ENCODE peak calls at places on chromosome 19, in four cellular contexts. C, N, Z and K are unnamed samples.

GRCh38 chr19:4602173-4602788 is 37.0 kb upstream of the TNFAIP8L1 start:
- DNase-seq in C (no peak), N (no peak), Z (no peak), K (no peak)

GRCh38 chr19:46932346-46932745 is 71.5 kb downstream of the ARHGAP35 start:
- DNase-seq in C (no peak), N (no peak), Z (no peak), K (no peak)

GRCh38 chr19:45421953-45422498 is 1.7 kb downstream of the ERCC1 start:
- DNase-seq in C (no peak), N (no peak), Z (no peak), K (no peak)

GRCh38 chr19:7340959-7341837 is 7.5 kb upstream of the ARHGEF18 start:
- DNase-seq in C (peak), N (peak), Z (peak), K (peak)

GRCh38 chr19:39412867-39413268 is 399 bp downstream of the PLEKHG2 start:
- DNase-seq in C (no peak), N (no peak), Z (no peak), K (no peak)

GRCh38 chr19:51931921-51932320 is 4.6 kb downstream of the ZNF613 start:
- DNase-seq in C (no peak), N (no peak), Z (no peak), K (no peak)

GRCh38 chr19:32255566-32256295 is 89.7 kb upstream of the ZNF507 start:
- DNase-seq in C (no peak), N (peak), Z (no peak), K (no peak)

GRCh38 chr19:18281082-18282020 is at the start of gene JUND:
- DNase-seq in C (peak), N (peak), Z (peak), K (peak)

GRCh38 chr19:13024126-13024957 is 29.1 kb downstream of the NFIX start:
- DNase-seq in C (no peak), N (no peak), Z (no peak), K (no peak)

GRCh38 chr19:45780448-45781281 is 1.6 kb downstream of the DMPK start:
- DNase-seq in C (no peak), N (no peak), Z (peak), K (no peak)

GRCh38 chr19:48556163-48556562 is 4.2 kb downstream of the SULT2B1 start:
- DNase-seq in C (no peak), N (no peak), Z (peak), K (no peak)

GRCh38 chr19:47389150-47389556 is 30.2 kb downstream of the MEIS3 start:
- DNase-seq in C (no peak), N (no peak), Z (peak), K (no peak)

GRCh38 chr19:13727798-13728197 is 36.5 kb upstream of the MRI1 start:
- DNase-seq in C (no peak), N (no peak), Z (no peak), K (no peak)

GRCh38 chr19:7852851-7853759 is 21.1 kb downstream of the PRR36 start:
- DNase-seq in C (peak), N (peak), Z (peak), K (no peak)

GRCh38 chr19:58518261-58519086 is 1.1 kb downstream of the ZBTB45 start:
- DNase-seq in C (peak), N (no peak), Z (no peak), K (no peak)

GRCh38 chr19:48506138-48506733 is 5.4 kb downstream of the LMTK3 start:
- DNase-seq in C (peak), N (no peak), Z (peak), K (no peak)

GRCh38 chr19:53865918-53866696 is 1.6 kb upstream of the MYADM start:
- DNase-seq in C (peak), N (peak), Z (peak), K (no peak)

GRCh38 chr19:53094749-53095575 is 8.3 kb downstream of the ZNF160 start:
- DNase-seq in C (peak), N (peak), Z (no peak), K (no peak)

GRCh38 chr19:18321729-18322091 is 1.2 kb downstream of the LSM4 start:
- DNase-seq in C (peak), N (no peak), Z (no peak), K (no peak)

GRCh38 chr19:5526691-5527090 is 41.1 kb downstream of the TINCR start:
- DNase-seq in C (no peak), N (no peak), Z (no peak), K (no peak)

DNA sequence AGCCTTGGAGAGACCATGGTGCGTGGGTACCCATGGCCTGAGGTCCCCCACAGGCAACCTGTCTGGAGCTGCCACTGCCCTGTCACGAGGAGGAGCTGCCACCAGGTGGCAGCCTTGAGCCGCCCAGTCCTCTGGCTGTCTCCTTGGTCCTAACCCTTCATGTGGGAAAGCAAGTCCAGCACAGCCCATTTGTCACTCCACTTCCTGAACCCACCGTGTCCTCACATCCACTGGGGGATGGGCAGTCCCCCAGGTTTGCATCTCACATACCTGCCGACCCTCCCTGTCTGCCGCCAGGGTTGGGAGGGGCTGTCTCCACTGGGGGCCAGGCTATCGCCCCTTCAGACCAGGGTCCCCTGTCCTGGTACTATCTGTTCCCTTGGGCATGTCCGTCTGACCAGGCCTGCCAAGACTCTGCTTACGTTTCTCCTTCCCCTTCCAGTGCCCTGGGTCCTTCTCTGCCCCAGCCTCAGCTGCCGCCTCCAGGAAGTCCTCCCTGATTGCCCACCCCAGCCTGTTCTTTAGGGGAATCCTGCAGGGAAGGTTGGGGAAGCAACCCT is 4.5 kb downstream of the FAM174C start:
- DNase-seq in C (peak), N (peak), Z (peak), K (no peak)
- TF ChIP-seq TCF12 in C (no peak), N (no peak), Z (no peak), K (no peak)

DNA sequence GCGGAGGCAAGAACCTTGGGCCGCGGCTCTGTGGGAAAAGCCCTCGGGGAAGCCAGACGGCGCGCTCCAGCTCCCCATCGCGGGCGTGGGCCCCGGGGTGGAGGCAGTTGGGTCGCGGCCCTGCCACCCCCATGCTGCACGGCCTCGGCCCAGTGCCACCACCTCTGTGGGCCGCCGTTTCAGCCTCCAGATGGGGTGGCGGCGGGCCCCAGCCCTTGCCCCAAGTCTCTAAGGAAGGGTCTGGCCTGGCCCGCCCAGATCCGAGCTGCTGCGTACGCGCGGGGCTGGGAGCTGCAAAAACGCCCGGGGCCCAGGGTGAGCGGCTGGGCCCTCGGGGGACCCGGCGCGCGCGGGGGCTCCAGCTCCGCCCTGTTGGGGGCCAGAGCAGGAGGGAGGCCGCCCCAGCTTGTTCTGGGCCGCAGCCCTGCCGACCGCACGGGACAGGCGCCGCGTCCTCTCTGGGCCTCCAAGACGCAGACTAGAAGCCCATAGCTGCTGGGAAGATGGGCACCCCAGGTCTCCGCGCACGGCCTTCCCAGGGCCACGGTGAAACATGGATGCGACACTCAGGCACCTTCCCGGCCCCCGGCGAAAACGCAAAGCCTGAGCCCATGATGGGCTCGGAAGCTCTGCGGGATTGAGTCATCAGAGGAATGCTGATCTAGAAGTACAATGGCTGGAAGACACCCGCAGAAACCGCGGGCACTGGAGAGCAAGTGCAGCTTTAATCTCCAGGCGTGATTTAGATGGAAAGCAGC is 110.1 kb downstream of the KCTD15 start:
- DNase-seq in C (no peak), N (peak), Z (peak), K (no peak)
- TF ChIP-seq TCF12 in C (no peak), N (no peak), Z (no peak), K (no peak)

DNA sequence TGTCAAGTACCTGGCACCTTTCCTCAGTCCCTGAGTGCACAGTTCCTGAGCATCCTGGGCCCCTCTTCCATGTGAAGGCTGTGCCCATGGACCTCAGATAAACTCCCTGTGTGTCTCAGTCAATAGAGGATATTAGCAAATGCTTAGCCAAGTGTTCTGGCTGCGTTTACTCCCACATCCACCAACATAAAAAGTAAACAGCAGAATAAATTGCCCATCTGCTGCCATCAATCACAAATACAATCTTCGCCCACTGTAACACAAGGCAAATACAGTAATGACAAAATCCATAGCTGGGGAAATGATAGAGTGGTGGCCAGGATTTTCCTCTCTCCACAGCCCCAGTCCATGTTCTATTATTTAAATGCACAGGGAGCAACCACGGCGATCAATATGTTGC is 376.6 kb downstream of the UQCRFS1 start:
- DNase-seq in C (no peak), N (no peak), Z (no peak), K (no peak)
- TF ChIP-seq TCF12 in C (no peak), N (no peak), Z (no peak), K (no peak)

GRCh38 chr19:38285567-38285966 is 18.5 kb upstream of the C19orf33 start:
- DNase-seq in C (no peak), N (no peak), Z (no peak), K (no peak)
- TF ChIP-seq TCF12 in C (no peak), N (no peak), Z (no peak), K (no peak)

GRCh38 chr19:55385236-55385748 is 440 bp upstream of the RPL28 start:
- DNase-seq in C (peak), N (peak), Z (peak), K (peak)

GRCh38 chr19:55387736-55388497 is 2.2 kb downstream of the RPL28 start:
- DNase-seq in C (no peak), N (no peak), Z (no peak), K (no peak)

GRCh38 chr19:55385749-55386514 is at the start of gene RPL28:
- DNase-seq in C (peak), N (peak), Z (peak), K (peak)

GRCh38 chr19:55384576-55385235 is 614 bp upstream of the TMEM238 start:
- DNase-seq in C (peak), N (peak), Z (no peak), K (no peak)

DNA sequence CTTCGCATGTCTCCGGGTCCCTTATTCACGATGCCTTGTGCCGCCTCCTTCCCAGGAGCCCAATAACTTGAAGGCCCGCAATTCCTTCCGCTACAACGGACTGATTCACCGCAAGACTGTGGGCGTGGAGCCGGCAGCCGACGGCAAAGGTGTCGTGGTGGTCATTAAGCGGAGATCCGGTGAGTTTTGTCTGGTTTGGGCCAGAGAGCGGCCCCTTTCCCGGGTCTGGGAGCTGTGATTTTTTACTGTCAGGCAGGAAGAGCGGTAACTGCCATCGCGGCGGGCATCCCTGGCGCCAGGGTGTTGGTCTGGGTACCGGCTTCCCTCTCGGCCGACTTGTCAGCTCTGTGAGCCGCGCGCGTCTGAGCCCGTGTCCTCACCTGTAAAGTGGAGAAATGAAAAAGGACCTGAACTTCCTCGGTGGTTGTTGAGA is 799 bp downstream of the RPL28 start:
- DNase-seq in C (no peak), N (no peak), Z (no peak), K (no peak)
- TF ChIP-seq TCF12 in C (no peak), N (no peak), Z (no peak), K (no peak)

DNA sequence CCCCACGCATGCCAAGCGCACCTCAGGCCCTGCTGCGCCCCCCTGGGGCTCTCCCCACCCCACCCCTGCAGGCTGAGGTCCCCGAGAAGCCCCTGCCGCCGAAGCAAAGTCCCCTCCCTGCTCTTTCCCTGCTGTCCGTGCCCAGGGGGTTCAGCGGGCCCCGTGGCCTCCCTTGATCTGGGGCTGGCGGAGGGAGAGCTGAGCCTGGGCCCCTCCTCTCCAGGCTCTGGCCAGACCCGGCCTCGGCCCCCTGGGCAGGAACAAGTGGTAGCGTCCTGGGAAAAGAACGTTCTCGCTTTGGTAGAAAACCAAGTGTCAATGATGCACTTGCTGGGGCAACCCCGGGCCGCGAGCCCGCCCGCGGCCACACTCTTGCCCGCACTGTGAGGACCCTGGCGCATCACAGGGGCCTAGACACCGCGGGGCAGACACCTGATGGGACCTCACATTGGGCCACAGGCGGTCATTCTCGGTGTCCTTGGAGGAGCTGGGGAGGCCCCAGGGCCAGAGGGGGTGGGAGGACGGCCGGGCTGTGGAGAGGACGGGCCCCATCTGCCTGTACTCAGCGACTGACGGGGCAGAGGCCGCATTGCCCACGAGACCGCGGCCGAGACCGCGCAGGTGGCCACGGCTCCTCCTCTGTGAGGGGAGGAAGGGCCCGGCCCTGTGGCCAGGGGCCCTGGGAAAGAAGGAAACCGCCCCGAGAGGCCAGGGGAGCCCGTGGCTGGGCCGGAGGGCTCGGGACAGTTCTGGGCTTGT is 29.0 kb downstream of the GPX4 start:
- DNase-seq in C (no peak), N (no peak), Z (no peak), K (no peak)
- TF ChIP-seq TCF12 in C (no peak), N (no peak), Z (no peak), K (peak)

GRCh38 chr19:37218592-37218935 is 550 bp downstream of the ZNF383 start:
- DNase-seq in C (peak), N (no peak), Z (no peak), K (peak)
- TF ChIP-seq TCF12 in C (no peak), N (no peak), Z (no peak), K (no peak)

GRCh38 chr19:41226053-41226873 is 7.2 kb downstream of the AXL start:
- DNase-seq in C (peak), N (peak), Z (peak), K (no peak)
- TF ChIP-seq TCF12 in C (peak), N (peak), Z (no peak), K (no peak)

DNA sequence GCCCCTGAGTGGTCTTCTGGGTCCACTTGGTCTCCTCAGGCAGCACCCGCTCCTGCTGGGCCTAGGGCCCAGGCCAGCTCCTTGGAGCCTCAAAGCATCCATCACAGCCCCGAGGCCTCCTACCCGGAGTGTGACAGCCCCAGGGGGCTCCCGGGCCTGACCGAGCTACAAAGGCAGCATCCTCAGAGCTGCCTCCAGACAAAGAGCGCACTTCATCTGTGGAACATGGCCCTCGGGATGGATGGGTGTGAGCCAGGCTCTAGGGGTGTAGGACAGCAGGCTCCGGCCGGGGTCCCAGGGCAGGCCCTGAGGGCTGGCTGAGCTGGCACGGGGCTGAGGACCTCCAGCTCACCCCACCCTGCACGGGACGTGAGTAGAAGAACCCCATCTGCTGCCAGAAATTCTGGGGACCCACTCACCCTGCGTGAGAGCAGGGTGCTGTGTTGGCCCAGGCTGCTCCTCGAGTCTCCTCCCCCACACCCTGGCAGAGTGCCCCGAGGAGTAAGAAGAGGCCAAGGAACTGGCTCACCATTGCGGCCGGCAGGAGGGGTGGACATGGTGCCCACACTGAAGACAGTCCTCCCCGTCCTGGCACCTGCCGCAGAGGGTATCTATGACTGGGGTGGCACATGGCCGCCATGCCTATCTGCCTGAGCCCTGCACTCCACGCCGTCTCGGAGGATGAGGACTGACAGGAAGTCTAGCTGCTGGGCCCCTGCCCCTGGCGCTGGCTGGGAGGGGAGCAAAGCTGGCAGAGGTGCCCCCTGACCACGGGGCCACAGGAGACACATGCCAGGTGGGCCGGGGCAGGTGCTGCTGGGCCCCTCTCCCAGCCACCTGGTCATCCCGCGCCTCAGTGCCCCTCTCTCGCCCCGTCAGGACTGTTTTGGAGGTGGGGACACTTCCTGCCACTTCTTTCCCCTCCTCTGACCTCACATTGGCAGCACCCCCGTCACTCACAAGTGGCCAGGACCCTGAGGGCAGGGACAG is 22.3 kb downstream of the CEBPG start:
- DNase-seq in C (peak), N (no peak), Z (no peak), K (no peak)
- TF ChIP-seq TCF12 in C (no peak), N (no peak), Z (no peak), K (no peak)